ENCODE peak calls at places on chromosomes 2 and 18, in six cellular contexts. L is upper lobe of right lung, B is stomach, K is lung, C is AG04450, R is tibial artery. M is an unnamed sample.
A peak's percentile ranks its signal among the peaks of the same experiment; 100 is the strongest.

GRCh38 chr2:3606028-3606369 is 11.1 kb downstream of the COLEC11 start:
- DNase-seq in L (peak; percentile 44), B (no peak), R (no peak), C (no peak), K (peak; percentile 19), M (no peak)

GRCh38 chr18:30810580-30810979 is 232.0 kb downstream of the DSC3 start:
- DNase-seq in R (no peak), K (no peak), B (no peak), C (no peak), L (no peak), M (no peak)

GRCh38 chr18:22340340-22340739 is 77.4 kb downstream of the CTAGE1 start:
- DNase-seq in R (no peak), B (no peak), K (no peak), L (no peak), C (no peak), M (no peak)

GRCh38 chr2:71563872-71564271 is 110.5 kb downstream of the DYSF start:
- DNase-seq in C (no peak), B (no peak), K (no peak), L (no peak), R (no peak), M (peak; percentile 83)

GRCh38 chr18:57831597-57832377 is 28.7 kb upstream of the ATP8B1 start:
- DNase-seq in L (no peak), C (no peak), R (no peak), K (no peak), B (no peak), M (no peak)

GRCh38 chr18:23779696-23780303 is 90.5 kb downstream of the LAMA3 start:
- DNase-seq in K (no peak), B (no peak), C (no peak), L (no peak), R (no peak), M (no peak)

GRCh38 chr2:222057249-222058073 is 241.3 kb downstream of the PAX3 start:
- DNase-seq in K (no peak), C (no peak), B (no peak), R (no peak), L (no peak), M (no peak)

GRCh38 chr2:95353055-95353575 is 49.4 kb upstream of the FAHD2A start:
- DNase-seq in B (peak; percentile 20), R (peak; percentile 13), K (no peak), L (no peak), C (no peak), M (no peak)

GRCh38 chr2:205644018-205644417 is 38.3 kb upstream of the NRP2 start:
- DNase-seq in B (no peak), K (no peak), R (no peak), L (no peak), C (no peak), M (no peak)

GRCh38 chr2:162114291-162114690 is 37.8 kb downstream of the GCG start:
- DNase-seq in B (no peak), C (no peak), L (no peak), K (no peak), R (no peak), M (no peak)

GRCh38 chr2:26086155-26086634 is 52.3 kb downstream of the RAB10 start:
- DNase-seq in K (no peak), C (peak; percentile 32), L (no peak), R (no peak), B (no peak), M (no peak)

GRCh38 chr2:207530160-207531023 is 630 bp downstream of the CREB1 start:
- DNase-seq in K (peak; percentile 49), C (no peak), B (peak; percentile 54), R (peak; percentile 42), L (peak; percentile 77), M (no peak)

GRCh38 chr2:42537493-42537892 is 30.9 kb upstream of the MTA3 start:
- DNase-seq in L (no peak), B (no peak), C (no peak), R (no peak), K (no peak), M (no peak)

GRCh38 chr2:229314117-229314516 is 43.0 kb upstream of the PID1 start:
- DNase-seq in K (no peak), R (no peak), B (no peak), C (no peak), L (no peak), M (no peak)

GRCh38 chr2:86785456-86785855 is 5.3 kb downstream of the CD8A start:
- DNase-seq in C (no peak), L (no peak), R (no peak), B (no peak), K (no peak), M (no peak)

GRCh38 chr18:76357585-76358265 is 137.3 kb downstream of the ZNF516 start:
- DNase-seq in L (no peak), K (no peak), C (no peak), B (no peak), R (no peak), M (no peak)

GRCh38 chr2:219292616-219293015 is 13.4 kb downstream of the DNAJB2 start:
- DNase-seq in B (no peak), L (peak; percentile 9), C (no peak), R (no peak), K (no peak), M (peak; percentile 4)

GRCh38 chr2:150646746-150647145 is 159.3 kb upstream of the RND3 start:
- DNase-seq in B (no peak), K (no peak), C (no peak), L (no peak), R (no peak), M (no peak)

GRCh38 chr2:233072838-233073237 is 12.7 kb downstream of the INPP5D start:
- DNase-seq in B (peak; percentile 1), C (no peak), K (no peak), L (no peak), R (no peak), M (no peak)

GRCh38 chr2:133124446-133124845 is 443.8 kb downstream of the NCKAP5 start:
- DNase-seq in L (no peak), K (no peak), C (no peak), R (no peak), B (no peak), M (no peak)

GRCh38 chr2:23602113-23602512 is 217.1 kb downstream of the KLHL29 start:
- DNase-seq in L (no peak), R (peak; percentile 75), B (no peak), C (peak; percentile 51), K (no peak), M (no peak)

GRCh38 chr2:37376421-37377186 is 32.2 kb downstream of the QPCT start:
- DNase-seq in C (peak; percentile 75), L (no peak), B (no peak), R (peak; percentile 42), K (no peak), M (no peak)

GRCh38 chr18:9771261-9771976 is 63.3 kb downstream of the RAB31 start:
- DNase-seq in L (peak; percentile 90), B (peak; percentile 80), C (no peak), K (peak; percentile 79), R (peak; percentile 77), M (peak; percentile 76)

GRCh38 chr2:148999451-148999891 is 39.0 kb upstream of the LYPD6B start:
- DNase-seq in B (no peak), L (no peak), R (no peak), C (no peak), K (no peak), M (no peak)

DNA sequence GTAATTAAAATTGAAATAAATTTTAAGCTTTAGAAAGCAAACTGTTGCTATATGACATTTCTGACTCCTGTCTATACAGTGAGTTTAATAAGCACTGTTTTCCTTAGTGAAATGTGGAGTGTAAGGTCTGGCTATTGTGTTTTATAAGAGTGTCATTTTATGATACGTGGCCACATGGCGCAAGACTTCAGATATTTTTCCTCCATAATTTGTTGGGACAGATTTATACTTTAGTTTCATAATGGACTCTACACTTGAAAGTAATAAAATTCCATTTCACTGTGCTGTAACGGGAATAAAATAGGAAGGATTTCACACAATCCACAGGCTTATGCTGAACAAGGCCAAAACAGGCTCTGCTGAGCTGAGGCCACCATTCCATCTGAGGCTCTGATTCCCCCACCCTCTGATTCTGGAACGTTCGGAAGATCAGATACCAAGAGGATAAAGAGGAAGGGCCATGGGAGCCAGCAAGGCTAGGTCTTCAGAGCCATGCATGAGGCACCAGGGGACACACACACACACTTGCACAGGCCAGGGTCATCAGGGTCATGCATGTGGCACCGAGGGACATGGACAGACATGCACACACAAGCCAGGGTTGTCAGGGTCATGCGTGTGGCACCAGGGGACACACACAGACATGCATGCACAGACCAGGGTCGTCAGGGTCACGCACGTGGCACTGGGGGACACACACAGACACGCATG is 35.6 kb downstream of the HDAC4 start:
- DNase-seq in R (no peak), C (no peak), B (no peak), K (no peak), L (no peak), M (no peak)
- H3K27ac ChIP-seq in R (no peak overlapping the region), C (no peak overlapping the region), B (no peak overlapping the region), K (no peak overlapping the region), L (no peak overlapping the region), M (no peak overlapping the region)

GRCh38 chr18:47180765-47181164 is 4.6 kb upstream of the IER3IP1 start:
- DNase-seq in K (no peak), R (no peak), C (no peak), L (no peak), B (no peak), M (no peak)
- H3K27ac ChIP-seq in K (no peak overlapping the region), R (no peak overlapping the region), C (no peak overlapping the region), L (no peak overlapping the region), B (no peak overlapping the region), M (no peak overlapping the region)

DNA sequence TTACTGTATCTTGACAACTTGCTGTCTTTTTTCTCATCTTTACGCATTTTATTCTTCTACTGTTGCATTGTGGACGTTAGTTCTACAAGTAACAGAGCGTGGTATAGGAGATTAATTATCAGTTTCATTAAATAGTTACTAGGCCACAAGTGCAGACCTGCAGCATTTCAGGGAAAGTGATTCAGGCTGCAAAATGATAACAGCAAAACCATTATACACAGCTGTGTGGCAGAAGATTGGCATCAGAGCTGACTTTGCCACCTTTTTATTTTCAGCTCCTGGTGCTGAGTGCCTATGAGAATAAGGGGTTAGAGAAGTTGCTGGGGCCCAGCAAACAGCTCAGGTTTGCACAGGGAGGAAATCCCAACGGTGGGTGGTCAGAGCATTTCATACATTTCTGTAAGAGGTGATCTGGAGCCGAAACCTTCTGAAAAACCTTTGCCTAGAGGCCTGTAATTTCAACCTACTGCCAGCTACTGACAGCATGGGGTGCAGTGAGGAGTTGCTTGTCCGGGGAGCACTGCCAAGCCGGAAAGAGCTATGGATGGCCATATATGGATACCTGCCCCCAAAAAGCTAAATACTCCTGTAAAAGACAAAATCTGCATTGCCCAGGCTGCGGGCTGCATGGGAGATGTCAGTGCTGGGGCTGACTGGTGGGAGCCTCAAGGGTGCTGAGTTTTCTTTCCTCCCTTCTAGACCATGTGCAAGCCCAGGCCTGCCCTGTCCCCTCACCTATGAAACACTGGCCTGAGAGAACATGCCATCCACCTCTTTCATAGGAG is 2.7 kb upstream of the CCBE1 start:
- DNase-seq in B (no peak), L (no peak), R (no peak), C (no peak), K (no peak), M (no peak)
- H3K27ac ChIP-seq in B (no peak overlapping the region), L (peak overlapping the region; percentile 11), R (no peak overlapping the region), C (no peak overlapping the region), K (no peak overlapping the region), M (no peak overlapping the region)

DNA sequence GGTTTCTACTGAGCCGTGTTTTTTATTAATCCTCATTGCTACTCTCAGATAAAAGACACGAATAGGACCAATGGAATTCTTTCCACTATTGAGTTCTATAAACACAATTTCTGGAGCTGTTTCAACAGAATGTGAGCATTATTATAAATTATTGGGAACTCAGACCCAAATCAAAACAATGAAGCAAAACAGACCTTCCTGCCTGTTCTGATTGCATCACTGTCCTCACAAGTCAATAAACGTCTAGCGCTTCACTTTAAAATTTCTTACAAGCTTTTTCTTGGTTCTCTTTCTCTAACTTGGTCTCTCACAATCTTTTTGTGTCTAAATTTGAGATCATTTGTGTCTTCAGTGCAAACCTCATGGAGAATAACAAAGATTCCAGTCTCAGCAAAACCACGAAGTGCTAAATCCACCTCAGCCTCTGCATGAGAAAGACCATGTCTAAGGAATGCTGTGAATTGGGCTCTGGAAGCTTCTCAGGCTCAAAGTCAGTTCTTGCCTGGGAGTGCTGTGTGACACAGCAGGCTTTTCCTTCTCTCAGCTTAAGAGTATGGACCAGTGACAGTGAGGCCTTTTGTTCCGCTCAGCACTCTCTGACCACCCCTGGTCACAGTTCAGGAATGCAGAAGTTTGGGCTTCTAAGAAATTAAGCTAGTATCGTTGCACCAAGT is 22.8 kb downstream of the ARHGAP28 start:
- DNase-seq in B (no peak), L (no peak), C (peak; percentile 53), K (no peak), R (no peak), M (no peak)
- H3K27ac ChIP-seq in B (no peak overlapping the region), L (peak overlapping the region; percentile 20), C (peak overlapping the region; percentile 74), K (no peak overlapping the region), R (no peak overlapping the region), M (no peak overlapping the region)

M was measured in dorsolateral prefrontal cortex.